ENCODE peak calls at places on chromosomes 12 and 14, in seven cellular contexts. One of them, this sample, is unnamed.

GRCh38 chr14:95085321-95085720 is 72.0 kb downstream of the DICER1 start:
- DNase-seq in H7: no peak
- DNase-seq in ovary: no peak
- DNase-seq in pancreas: no peak
- DNase-seq in fibroblast of lung: no peak
- DNase-seq in HFF-Myc: no peak
- DNase-seq in mucosa of descending colon: no peak
- DNase-seq in this sample: no peak

GRCh38 chr14:83923836-83924235 is 1606.1 kb upstream of the FLRT2 start:
- DNase-seq in mucosa of descending colon: no peak
- DNase-seq in fibroblast of lung: no peak
- DNase-seq in pancreas: no peak
- DNase-seq in H7: no peak
- DNase-seq in HFF-Myc: no peak
- DNase-seq in ovary: no peak
- DNase-seq in this sample: no peak

GRCh38 chr14:69059658-69060648 is 80.9 kb upstream of the ACTN1 start:
- DNase-seq in fibroblast of lung: peak; percentile 98
- DNase-seq in pancreas: no peak
- DNase-seq in mucosa of descending colon: no peak
- DNase-seq in ovary: no peak
- DNase-seq in HFF-Myc: peak; percentile 67
- DNase-seq in H7: no peak
- DNase-seq in this sample: no peak

GRCh38 chr14:45068396-45068795 is 15.5 kb upstream of the PRPF39 start:
- DNase-seq in ovary: no peak
- DNase-seq in H7: no peak
- DNase-seq in HFF-Myc: no peak
- DNase-seq in pancreas: no peak
- DNase-seq in mucosa of descending colon: no peak
- DNase-seq in fibroblast of lung: peak; percentile 30
- DNase-seq in this sample: no peak

GRCh38 chr12:51482808-51483532 is 58.3 kb downstream of the SLC4A8 start:
- DNase-seq in pancreas: no peak
- DNase-seq in mucosa of descending colon: no peak
- DNase-seq in HFF-Myc: no peak
- DNase-seq in H7: no peak
- DNase-seq in fibroblast of lung: peak; percentile 4
- DNase-seq in ovary: no peak
- DNase-seq in this sample: no peak

GRCh38 chr12:106669216-106669615 is 86.4 kb downstream of the RFX4 start:
- DNase-seq in mucosa of descending colon: no peak
- DNase-seq in ovary: no peak
- DNase-seq in HFF-Myc: no peak
- DNase-seq in pancreas: no peak
- DNase-seq in H7: no peak
- DNase-seq in fibroblast of lung: no peak
- DNase-seq in this sample: no peak

GRCh38 chr12:115370650-115371049 is 686.7 kb upstream of the TBX3 start:
- DNase-seq in mucosa of descending colon: no peak
- DNase-seq in ovary: no peak
- DNase-seq in HFF-Myc: no peak
- DNase-seq in H7: no peak
- DNase-seq in pancreas: no peak
- DNase-seq in fibroblast of lung: no peak
- DNase-seq in this sample: no peak

GRCh38 chr12:46915082-46915481 is 89.3 kb upstream of the SLC38A4 start:
- DNase-seq in HFF-Myc: peak; percentile 85
- DNase-seq in ovary: no peak
- DNase-seq in pancreas: no peak
- DNase-seq in mucosa of descending colon: no peak
- DNase-seq in H7: no peak
- DNase-seq in fibroblast of lung: peak; percentile 93
- DNase-seq in this sample: no peak

GRCh38 chr12:79549531-79550271 is 141.1 kb downstream of the PAWR start:
- DNase-seq in ovary: no peak
- DNase-seq in fibroblast of lung: peak; percentile 94
- DNase-seq in HFF-Myc: no peak
- DNase-seq in H7: no peak
- DNase-seq in mucosa of descending colon: no peak
- DNase-seq in pancreas: no peak
- DNase-seq in this sample: no peak

GRCh38 chr12:99521664-99522063 is 125.9 kb upstream of the GARIN6 start:
- DNase-seq in mucosa of descending colon: no peak
- DNase-seq in H7: no peak
- DNase-seq in fibroblast of lung: no peak
- DNase-seq in ovary: no peak
- DNase-seq in pancreas: no peak
- DNase-seq in HFF-Myc: no peak
- DNase-seq in this sample: no peak

GRCh38 chr14:24132061-24132685 is 1.7 kb downstream of the FITM1 start:
- DNase-seq in fibroblast of lung: no peak
- DNase-seq in ovary: no peak
- DNase-seq in mucosa of descending colon: no peak
- DNase-seq in pancreas: peak; percentile 87
- DNase-seq in HFF-Myc: no peak
- DNase-seq in H7: peak; percentile 51
- DNase-seq in this sample: no peak

GRCh38 chr14:36268957-36269734 is 51.3 kb downstream of the MBIP start:
- DNase-seq in fibroblast of lung: no peak
- DNase-seq in HFF-Myc: no peak
- DNase-seq in pancreas: no peak
- DNase-seq in ovary: no peak
- DNase-seq in mucosa of descending colon: no peak
- DNase-seq in H7: no peak
- DNase-seq in this sample: peak; percentile 90

GRCh38 chr12:68807576-68808387 is at the start of gene MDM2:
- DNase-seq in HFF-Myc: no peak
- DNase-seq in ovary: peak; percentile 94
- DNase-seq in H7: peak; percentile 99
- DNase-seq in fibroblast of lung: peak; percentile 88
- DNase-seq in pancreas: peak; percentile 99
- DNase-seq in mucosa of descending colon: peak; percentile 99
- DNase-seq in this sample: peak; percentile 97

GRCh38 chr14:69948311-69948710 is 69.1 kb downstream of the SMOC1 start:
- DNase-seq in fibroblast of lung: no peak
- DNase-seq in H7: no peak
- DNase-seq in mucosa of descending colon: no peak
- DNase-seq in ovary: no peak
- DNase-seq in pancreas: no peak
- DNase-seq in HFF-Myc: no peak
- DNase-seq in this sample: no peak

GRCh38 chr12:22287776-22288621 is 46.5 kb downstream of the ST8SIA1 start:
- DNase-seq in pancreas: no peak
- DNase-seq in H7: peak; percentile 15
- DNase-seq in ovary: no peak
- DNase-seq in fibroblast of lung: peak; percentile 90
- DNase-seq in HFF-Myc: no peak
- DNase-seq in mucosa of descending colon: no peak
- DNase-seq in this sample: peak; percentile 41

GRCh38 chr12:123757555-123757954 is 4.5 kb upstream of the DNAH10 start:
- DNase-seq in HFF-Myc: no peak
- DNase-seq in ovary: no peak
- DNase-seq in fibroblast of lung: peak; percentile 5
- DNase-seq in mucosa of descending colon: no peak
- DNase-seq in pancreas: no peak
- DNase-seq in H7: no peak
- DNase-seq in this sample: no peak

GRCh38 chr12:121786441-121786825 is 7.1 kb downstream of the RHOF start:
- DNase-seq in mucosa of descending colon: peak; percentile 65
- DNase-seq in pancreas: peak; percentile 54
- DNase-seq in fibroblast of lung: peak; percentile 89
- DNase-seq in H7: peak; percentile 52
- DNase-seq in ovary: no peak
- DNase-seq in HFF-Myc: peak; percentile 77
- DNase-seq in this sample: no peak

GRCh38 chr14:96442355-96442754 is 50.4 kb downstream of the AK7 start:
- DNase-seq in mucosa of descending colon: no peak
- DNase-seq in ovary: no peak
- DNase-seq in H7: no peak
- DNase-seq in HFF-Myc: no peak
- DNase-seq in pancreas: no peak
- DNase-seq in fibroblast of lung: peak; percentile 43
- DNase-seq in this sample: no peak

DNA sequence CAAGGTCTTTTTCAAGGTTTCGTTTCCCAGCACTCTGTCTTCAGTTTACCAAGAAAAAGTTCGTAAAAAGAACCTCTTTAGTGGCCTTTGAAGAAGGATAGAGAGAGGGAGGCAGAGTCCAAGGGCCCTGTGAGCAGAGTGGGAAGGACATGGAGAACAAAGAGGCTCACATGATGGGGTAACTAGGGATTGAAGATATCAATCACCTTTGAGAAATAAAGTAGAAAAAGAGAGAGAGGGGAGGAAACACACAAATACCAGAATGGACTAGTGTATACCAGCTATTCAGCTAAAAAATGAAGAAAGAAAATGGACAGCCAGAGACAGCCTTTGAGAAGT is 82.3 kb downstream of the SPTSSA start:
- DNase-seq in mucosa of descending colon: no peak
- DNase-seq in H7: no peak
- DNase-seq in fibroblast of lung: no peak
- DNase-seq in HFF-Myc: no peak
- DNase-seq in ovary: no peak
- DNase-seq in pancreas: no peak
- DNase-seq in this sample: no peak
- H3K4me3 ChIP-seq in mucosa of descending colon: no peak overlapping the region
- H3K4me3 ChIP-seq in H7: no peak overlapping the region
- H3K4me3 ChIP-seq in fibroblast of lung: no peak overlapping the region
- H3K4me3 ChIP-seq in HFF-Myc: no peak overlapping the region
- H3K4me3 ChIP-seq in ovary: no peak overlapping the region
- H3K4me3 ChIP-seq in pancreas: no peak overlapping the region
- H3K4me3 ChIP-seq in this sample: no peak overlapping the region

DNA sequence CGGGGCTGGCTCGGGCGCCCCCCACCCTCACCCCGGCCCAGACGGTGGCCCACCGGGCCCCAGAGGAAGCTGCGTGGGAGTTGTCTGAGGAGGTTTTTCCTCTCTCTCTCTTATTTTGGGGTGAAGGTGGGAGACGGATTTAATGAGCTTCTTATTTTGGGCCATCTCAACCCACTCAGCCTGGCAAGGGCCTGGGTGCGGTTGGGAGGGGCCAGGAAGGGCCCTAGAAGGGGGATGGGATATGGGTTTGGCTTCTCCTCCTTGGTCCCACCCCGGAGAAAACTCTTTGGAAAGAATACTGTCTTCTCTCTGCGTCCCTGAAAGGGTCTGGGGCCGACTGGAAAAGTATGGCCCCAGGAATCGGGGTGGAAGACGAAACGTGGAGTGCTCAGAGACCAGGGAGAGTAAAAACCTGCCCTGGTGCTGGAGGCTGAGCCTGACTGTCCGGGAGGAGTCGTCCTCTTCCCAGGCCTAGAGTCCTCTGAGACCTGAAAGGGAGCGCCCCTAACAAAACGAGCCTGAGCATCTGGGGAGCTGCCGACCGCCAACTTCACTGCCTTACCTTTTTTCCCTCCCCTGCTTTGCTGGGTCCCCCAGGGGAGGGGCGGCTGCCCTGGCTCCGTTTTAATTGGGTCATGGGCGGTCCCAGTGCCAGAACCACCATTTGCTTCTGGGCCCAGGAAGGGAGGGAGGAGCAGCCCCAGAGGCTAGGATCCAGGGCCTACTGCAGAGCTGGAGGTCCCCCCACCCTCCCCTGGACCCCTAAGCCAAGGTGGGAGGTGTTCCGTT is 1.6 kb downstream of the MMP14 start:
- DNase-seq in H7: peak; percentile 81
- DNase-seq in pancreas: peak; percentile 56
- DNase-seq in mucosa of descending colon: peak; percentile 57
- DNase-seq in ovary: peak; percentile 76
- DNase-seq in HFF-Myc: no peak
- DNase-seq in fibroblast of lung: peak; percentile 56
- DNase-seq in this sample: no peak
- H3K4me3 ChIP-seq in H7: peak overlapping the region; percentile 85
- H3K4me3 ChIP-seq in pancreas: peak overlapping the region; percentile 38
- H3K4me3 ChIP-seq in mucosa of descending colon: peak overlapping the region; percentile 80
- H3K4me3 ChIP-seq in ovary: peak overlapping the region; percentile 96
- H3K4me3 ChIP-seq in HFF-Myc: peak overlapping the region; percentile 85
- H3K4me3 ChIP-seq in fibroblast of lung: peak overlapping the region; percentile 90
- H3K4me3 ChIP-seq in this sample: peak overlapping the region; percentile 72

GRCh38 chr12:67647251-67647546 is 1.3 kb upstream of the DYRK2 start:
- DNase-seq in pancreas: no peak
- DNase-seq in H7: no peak
- DNase-seq in fibroblast of lung: no peak
- DNase-seq in ovary: no peak
- DNase-seq in HFF-Myc: no peak
- DNase-seq in mucosa of descending colon: no peak
- DNase-seq in this sample: peak; percentile 31
- H3K4me3 ChIP-seq in pancreas: no peak overlapping the region
- H3K4me3 ChIP-seq in H7: peak overlapping the region; percentile 82
- H3K4me3 ChIP-seq in fibroblast of lung: no peak overlapping the region
- H3K4me3 ChIP-seq in ovary: no peak overlapping the region
- H3K4me3 ChIP-seq in HFF-Myc: no peak overlapping the region
- H3K4me3 ChIP-seq in mucosa of descending colon: no peak overlapping the region
- H3K4me3 ChIP-seq in this sample: no peak overlapping the region

GRCh38 chr14:67533754-67534085 is 630 bp downstream of the PLEKHH1 start:
- DNase-seq in H7: no peak
- DNase-seq in HFF-Myc: no peak
- DNase-seq in ovary: no peak
- DNase-seq in fibroblast of lung: no peak
- DNase-seq in mucosa of descending colon: no peak
- DNase-seq in pancreas: no peak
- DNase-seq in this sample: peak; percentile 57
- H3K4me3 ChIP-seq in H7: peak overlapping the region; percentile 77
- H3K4me3 ChIP-seq in HFF-Myc: peak overlapping the region; percentile 52
- H3K4me3 ChIP-seq in ovary: peak overlapping the region; percentile 54
- H3K4me3 ChIP-seq in fibroblast of lung: no peak overlapping the region
- H3K4me3 ChIP-seq in mucosa of descending colon: peak overlapping the region; percentile 56
- H3K4me3 ChIP-seq in pancreas: peak overlapping the region; percentile 64
- H3K4me3 ChIP-seq in this sample: peak overlapping the region; percentile 72

GRCh38 chr12:41188841-41189394 is 798 bp downstream of the PDZRN4 start:
- DNase-seq in fibroblast of lung: no peak
- DNase-seq in ovary: no peak
- DNase-seq in mucosa of descending colon: no peak
- DNase-seq in HFF-Myc: no peak
- DNase-seq in H7: peak; percentile 58
- DNase-seq in pancreas: no peak
- DNase-seq in this sample: no peak

GRCh38 chr12:41185946-41186345 is 2.2 kb upstream of the PDZRN4 start:
- DNase-seq in fibroblast of lung: no peak
- DNase-seq in H7: no peak
- DNase-seq in HFF-Myc: no peak
- DNase-seq in ovary: no peak
- DNase-seq in mucosa of descending colon: no peak
- DNase-seq in pancreas: no peak
- DNase-seq in this sample: no peak

GRCh38 chr12:41190360-41190759 is 2.2 kb downstream of the PDZRN4 start:
- DNase-seq in mucosa of descending colon: no peak
- DNase-seq in H7: peak; percentile 23
- DNase-seq in HFF-Myc: no peak
- DNase-seq in pancreas: no peak
- DNase-seq in ovary: no peak
- DNase-seq in fibroblast of lung: peak; percentile 20
- DNase-seq in this sample: peak; percentile 55

GRCh38 chr12:41188058-41188840 is at the start of gene PDZRN4:
- DNase-seq in H7: peak; percentile 54
- DNase-seq in mucosa of descending colon: peak; percentile 22
- DNase-seq in pancreas: peak; percentile 19
- DNase-seq in HFF-Myc: no peak
- DNase-seq in ovary: no peak
- DNase-seq in fibroblast of lung: no peak
- DNase-seq in this sample: peak; percentile 76

GRCh38 chr12:41189395-41190251 is 1.5 kb downstream of the PDZRN4 start:
- DNase-seq in mucosa of descending colon: no peak
- DNase-seq in HFF-Myc: no peak
- DNase-seq in ovary: no peak
- DNase-seq in fibroblast of lung: no peak
- DNase-seq in pancreas: no peak
- DNase-seq in H7: peak; percentile 26
- DNase-seq in this sample: peak; percentile 53
- H3K4me3 ChIP-seq in mucosa of descending colon: no peak overlapping the region
- H3K4me3 ChIP-seq in HFF-Myc: no peak overlapping the region
- H3K4me3 ChIP-seq in ovary: peak overlapping the region; percentile 52
- H3K4me3 ChIP-seq in fibroblast of lung: no peak overlapping the region
- H3K4me3 ChIP-seq in pancreas: no peak overlapping the region
- H3K4me3 ChIP-seq in H7: peak overlapping the region; percentile 45
- H3K4me3 ChIP-seq in this sample: peak overlapping the region; percentile 49

This sample was measured in neural progenitor cell.